ENCODE peak calls at places on chromosomes 12 and 14, in six cellular contexts. O is ELR, B is AML-193, Y is left colon, U is caudate nucleus, Q is MG63. N is an unnamed sample.

GRCh38 chr12:120218680-120219606 is 18.0 kb upstream of the RPLP0 start:
- DNase-seq in O (no peak), B (no peak), Y (no peak), U (no peak), Q (no peak), N (no peak)

GRCh38 chr12:106135781-106136180 is 3.0 kb downstream of the NUAK1 start:
- DNase-seq in O (peak; percentile 61), B (no peak), Y (no peak), U (no peak), Q (no peak), N (no peak)

GRCh38 chr12:122192441-122192840 is 9.5 kb downstream of the LRRC43 start:
- DNase-seq in O (no peak), B (no peak), Y (no peak), U (no peak), Q (no peak), N (no peak)

GRCh38 chr14:51020024-51020710 is 74.7 kb downstream of the TRIM9 start:
- DNase-seq in O (peak; percentile 15), B (no peak), Y (no peak), U (no peak), Q (no peak), N (no peak)

GRCh38 chr12:128617304-128617833 is 206.4 kb downstream of the SLC15A4 start:
- DNase-seq in O (no peak), B (no peak), Y (no peak), U (no peak), Q (no peak), N (no peak)

GRCh38 chr14:24690492-24690891 is 56.5 kb upstream of the GZMB start:
- DNase-seq in O (no peak), B (peak; percentile 5), Y (no peak), U (no peak), Q (no peak), N (peak; percentile 46)

GRCh38 chr14:74591899-74592298 is 20.1 kb downstream of the LTBP2 start:
- DNase-seq in O (no peak), B (no peak), Y (no peak), U (no peak), Q (no peak), N (no peak)

GRCh38 chr14:61179776-61180398 is 101.3 kb downstream of the TMEM30B start:
- DNase-seq in O (peak; percentile 24), B (no peak), Y (no peak), U (no peak), Q (no peak), N (no peak)

GRCh38 chr12:16524378-16524777 is 81.6 kb downstream of the LMO3 start:
- DNase-seq in O (no peak), B (no peak), Y (no peak), U (no peak), Q (no peak), N (no peak)

GRCh38 chr12:46459111-46459510 is 86.5 kb upstream of the SLC38A2 start:
- DNase-seq in O (peak; percentile 89), B (no peak), Y (no peak), U (no peak), Q (peak; percentile 11), N (no peak)

GRCh38 chr12:19273482-19274330 is 144.2 kb downstream of the PLEKHA5 start:
- DNase-seq in O (peak; percentile 98), B (no peak), Y (peak; percentile 56), U (no peak), Q (peak; percentile 87), N (peak; percentile 79)

GRCh38 chr12:62933871-62934798 is 815 bp downstream of the PPM1H start:
- DNase-seq in O (peak; percentile 54), B (peak; percentile 48), Y (peak; percentile 30), U (peak; percentile 69), Q (peak; percentile 46), N (peak; percentile 59)

GRCh38 chr14:94998110-94998509 is 159.2 kb downstream of the DICER1 start:
- DNase-seq in O (no peak), B (no peak), Y (no peak), U (no peak), Q (no peak), N (no peak)

GRCh38 chr14:49770212-49770817 is 2.4 kb downstream of the KLHDC2 start:
- DNase-seq in O (no peak), B (no peak), Y (peak; percentile 77), U (no peak), Q (no peak), N (no peak)

GRCh38 chr12:132194556-132194955 is 50.3 kb downstream of the NOC4L start:
- DNase-seq in O (no peak), B (no peak), Y (no peak), U (no peak), Q (no peak), N (no peak)

GRCh38 chr12:6919588-6919987 is 5.2 kb downstream of the ENO2 start:
- DNase-seq in O (no peak), B (no peak), Y (no peak), U (no peak), Q (no peak), N (peak; percentile 51)

GRCh38 chr12:124292385-124292784 is 2.5 kb upstream of the RFLNA start:
- DNase-seq in O (no peak), B (no peak), Y (no peak), U (no peak), Q (no peak), N (no peak)